ENCODE peak calls at places on chromosome 9, in seven cellular contexts. P is prostate gland, R is body of pancreas, L is IMR-90, J is tibial nerve, B is fibroblast of lung, Q is lung. W is an unnamed sample.

GRCh38 chr9:114929166-114929565 is 1.2 kb downstream of the TNFSF8 start:
- DNase-seq in L (no peak), R (no peak), P (no peak), J (no peak), B (no peak), Q (no peak), W (no peak)

GRCh38 chr9:38621434-38622082 is 1.2 kb upstream of the ANKRD18A start:
- DNase-seq in P (peak; percentile 19), L (no peak), J (no peak), B (peak; percentile 14), R (peak; percentile 46), Q (peak; percentile 44), W (peak; percentile 42)

GRCh38 chr9:6926436-6926835 is 168.7 kb downstream of the KDM4C start:
- DNase-seq in R (no peak), P (no peak), J (no peak), B (no peak), Q (no peak), L (no peak), W (no peak)

GRCh38 chr9:35044071-35044470 is 28.4 kb downstream of the VCP start:
- DNase-seq in B (peak; percentile 49), J (no peak), P (no peak), R (no peak), Q (no peak), L (no peak), W (no peak)

GRCh38 chr9:100575765-100576368 is 2.0 kb upstream of the CAVIN4 start:
- DNase-seq in Q (no peak), J (no peak), B (peak; percentile 93), R (no peak), L (peak; percentile 73), P (no peak), W (no peak)

GRCh38 chr9:79581794-79582193 is 10.0 kb downstream of the TLE4 start:
- DNase-seq in J (no peak), Q (no peak), L (peak; percentile 94), P (no peak), R (no peak), B (peak; percentile 94), W (no peak)

GRCh38 chr9:78091736-78092135 is 60.1 kb upstream of the GNAQ start:
- DNase-seq in R (no peak), P (no peak), Q (no peak), B (no peak), J (no peak), L (no peak), W (no peak)

GRCh38 chr9:78539904-78540303 is 243.0 kb downstream of the PSAT1 start:
- DNase-seq in B (peak; percentile 88), P (peak; percentile 8), Q (no peak), L (peak; percentile 77), J (no peak), R (peak; percentile 33), W (no peak)

GRCh38 chr9:121631978-121632418 is 19.4 kb upstream of the DAB2IP start:
- DNase-seq in R (no peak), B (no peak), L (no peak), P (no peak), J (no peak), Q (no peak), W (no peak)

GRCh38 chr9:85742630-85742928 is 825 bp upstream of the AGTPBP1 start:
- DNase-seq in B (peak; percentile 79), R (no peak), P (no peak), J (no peak), L (peak; percentile 72), Q (no peak), W (no peak)

GRCh38 chr9:96554326-96554725 is 65.3 kb downstream of the CDC14B start:
- DNase-seq in L (peak; percentile 43), P (no peak), R (no peak), Q (no peak), J (no peak), B (peak; percentile 73), W (no peak)

GRCh38 chr9:111316796-111317195 is 13.2 kb downstream of the OR2K2 start:
- DNase-seq in Q (no peak), J (no peak), P (no peak), B (no peak), R (no peak), L (peak; percentile 15), W (no peak)

GRCh38 chr9:87206064-87206661 is 258.9 kb upstream of the GAS1 start:
- DNase-seq in L (peak; percentile 85), B (peak; percentile 89), Q (no peak), J (no peak), P (no peak), R (no peak), W (no peak)

GRCh38 chr9:549425-549997 is 292.0 kb upstream of the DMRT1 start:
- DNase-seq in Q (no peak), B (no peak), J (no peak), L (no peak), R (no peak), P (no peak), W (no peak)

GRCh38 chr9:69671291-69671903 is 774 bp downstream of the APBA1 start:
- DNase-seq in Q (no peak), B (peak; percentile 3), J (no peak), R (peak; percentile 25), L (no peak), P (no peak), W (peak; percentile 26)

GRCh38 chr9:108534741-108535140 is 321.0 kb downstream of the ACTL7B start:
- DNase-seq in R (no peak), L (peak; percentile 88), Q (no peak), B (peak; percentile 94), P (no peak), J (no peak), W (no peak)

GRCh38 chr9:72211047-72211446 is 61.8 kb downstream of the GDA start:
- DNase-seq in B (no peak), Q (no peak), J (no peak), L (no peak), R (no peak), P (no peak), W (no peak)

GRCh38 chr9:72205513-72205912 is 56.3 kb downstream of the GDA start:
- DNase-seq in J (no peak), B (no peak), L (no peak), R (peak; percentile 16), P (no peak), Q (no peak), W (no peak)

GRCh38 chr9:72207278-72207677 is 58.0 kb downstream of the GDA start:
- DNase-seq in J (no peak), B (no peak), R (no peak), P (no peak), L (no peak), Q (no peak), W (no peak)

GRCh38 chr9:72213906-72214305 is 64.7 kb downstream of the GDA start:
- DNase-seq in J (no peak), Q (no peak), L (no peak), P (no peak), B (no peak), R (no peak), W (no peak)

GRCh38 chr9:72210522-72210921 is 61.3 kb downstream of the GDA start:
- DNase-seq in L (no peak), J (no peak), Q (no peak), P (no peak), R (no peak), B (no peak), W (no peak)
- TF ChIP-seq CTCF in L (no peak), J (no peak), Q (no peak), P (no peak), R (no peak), B (no peak), W (no peak)

GRCh38 chr9:83106272-83106671 is 43.3 kb upstream of the RASEF start:
- DNase-seq in Q (no peak), L (no peak), B (peak; percentile 3), P (no peak), R (no peak), J (no peak), W (no peak)

GRCh38 chr9:83111169-83111568 is 48.2 kb upstream of the RASEF start:
- DNase-seq in Q (no peak), P (no peak), R (no peak), J (no peak), L (no peak), B (no peak), W (no peak)

GRCh38 chr9:83108208-83108607 is 45.3 kb upstream of the RASEF start:
- DNase-seq in P (no peak), J (no peak), Q (no peak), B (no peak), L (no peak), R (no peak), W (no peak)

DNA sequence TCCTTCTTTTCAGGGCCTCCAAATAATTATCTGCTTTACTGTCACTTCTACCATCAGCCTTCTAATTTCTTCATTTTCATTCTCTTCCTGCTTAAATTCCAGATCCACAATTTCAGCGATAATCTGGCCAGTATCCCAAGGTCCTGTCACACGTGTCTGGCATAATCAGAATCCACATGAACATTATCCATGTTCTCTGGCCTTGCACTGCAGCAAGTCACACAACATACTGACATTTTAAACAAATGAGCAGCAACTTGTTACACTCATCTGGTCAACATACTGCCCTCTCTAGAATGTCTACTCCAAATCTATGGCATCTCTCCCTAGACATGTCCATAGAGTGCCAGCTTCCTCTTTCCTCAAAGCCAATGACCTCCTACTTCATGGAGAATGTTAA is 43.8 kb upstream of the RASEF start:
- DNase-seq in B (no peak), P (no peak), R (peak; percentile 31), J (no peak), L (no peak), Q (no peak), W (no peak)
- H3K4me1 ChIP-seq in B (no peaks in the 10 kb centered on the region), P (no peaks in the 10 kb centered on the region), R (peaks cover 11% of the 10 kb centered on the region), J (no peaks in the 10 kb centered on the region), L (no peaks in the 10 kb centered on the region), Q (no peaks in the 10 kb centered on the region), W (no peaks in the 10 kb centered on the region)

DNA sequence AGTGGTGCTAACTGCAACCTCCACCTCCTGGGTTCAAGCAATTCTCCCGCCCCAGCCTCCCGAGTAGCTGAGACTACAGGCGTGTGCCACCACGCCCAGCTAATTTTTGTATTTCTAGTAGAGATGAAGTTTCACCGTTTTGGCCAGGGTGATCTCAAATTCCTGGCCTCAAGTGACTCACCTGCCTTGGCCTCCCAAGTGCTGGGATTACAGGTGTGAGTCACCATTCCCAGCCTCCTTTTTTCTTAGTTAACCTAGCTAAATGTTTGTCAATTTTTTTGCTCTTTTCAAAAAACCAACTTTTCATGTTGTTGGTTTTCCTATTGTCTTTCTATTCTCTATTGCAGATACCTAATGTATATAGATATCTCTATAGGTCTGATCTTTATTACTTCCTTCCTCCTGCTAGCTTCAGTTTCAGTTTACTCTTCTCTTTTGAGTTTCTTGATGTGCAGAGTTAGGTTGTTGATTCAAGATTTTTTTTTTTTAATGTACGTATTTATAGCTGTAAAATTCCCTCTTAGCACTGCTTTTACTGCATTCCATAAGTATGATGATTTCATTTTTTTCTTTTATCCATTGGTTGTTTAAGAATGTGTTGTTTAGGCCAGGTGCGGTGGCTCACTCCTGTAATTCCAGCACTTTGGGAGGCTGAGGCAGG is 32.9 kb downstream of the FGD3 start:
- DNase-seq in P (no peak), B (peak; percentile 15), J (no peak), L (no peak), Q (no peak), R (no peak), W (no peak)
- H3K9me3 ChIP-seq in P (no peaks in the 10 kb centered on the region), B (no peaks in the 10 kb centered on the region), J (peaks cover 8% of the 10 kb centered on the region), L (peaks cover 6% of the 10 kb centered on the region), Q (no peaks in the 10 kb centered on the region), R (no peaks in the 10 kb centered on the region), W (no peaks in the 10 kb centered on the region)

DNA sequence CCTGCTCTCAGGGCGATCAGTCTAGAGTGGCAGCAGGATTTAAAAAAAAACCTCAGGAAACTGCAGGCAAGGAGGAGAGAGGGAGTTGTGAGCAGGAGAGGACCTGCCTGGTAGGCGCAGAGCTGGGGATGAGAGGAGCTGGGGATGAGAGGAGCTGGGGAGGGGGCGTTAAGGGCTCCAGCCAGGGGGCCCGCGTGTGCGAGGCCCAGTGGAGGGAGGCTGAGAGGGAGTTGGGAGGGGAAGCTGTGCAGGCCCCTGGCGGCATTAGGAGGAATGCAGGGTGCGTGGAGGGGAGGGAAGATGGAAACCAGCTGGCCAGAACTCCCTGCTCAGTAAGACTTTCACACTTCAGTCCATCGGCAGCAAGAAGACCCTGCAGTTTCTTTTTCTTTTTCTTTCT is 45.2 kb upstream of the HMCN2 start:
- DNase-seq in Q (no peak), L (peak; percentile 72), R (no peak), J (no peak), P (no peak), B (peak; percentile 34), W (no peak)
- TF ChIP-seq CTCF in Q (no peak), L (peak; percentile 34), R (no peak), J (no peak), P (no peak), B (peak; percentile 55), W (no peak)

W was measured in colonic mucosa.